ENCODE peak calls at places on chromosome 3, in four cellular contexts. V is stomach, M is psoas muscle, T is fibroblast of pulmonary artery. O is an unnamed sample.

GRCh38 chr3:160981217-160981938 is 123.8 kb downstream of the B3GALNT1 start:
- DNase-seq in V (no peak), M (no peak), T (peak), O (peak)

GRCh38 chr3:45226206-45226915 is at the start of gene TMEM158:
- DNase-seq in V (peak), M (peak), T (peak), O (peak)

GRCh38 chr3:10980216-10980799 is 12.2 kb upstream of the SLC6A1 start:
- DNase-seq in V (no peak), M (no peak), T (no peak), O (no peak)

GRCh38 chr3:109806929-109807328 is 469.6 kb upstream of the DPPA4 start:
- DNase-seq in V (no peak), M (no peak), T (peak), O (peak)

GRCh38 chr3:76646921-76647562 is 392.9 kb upstream of the ROBO2 start:
- DNase-seq in V (no peak), M (no peak), T (no peak), O (no peak)

GRCh38 chr3:33111581-33111980 is 2.2 kb upstream of the CRTAP start:
- DNase-seq in V (no peak), M (no peak), T (no peak), O (no peak)

GRCh38 chr3:355622-356021 is 159.1 kb downstream of the CHL1 start:
- DNase-seq in V (no peak), M (no peak), T (no peak), O (no peak)

GRCh38 chr3:170154569-170155143 is 26.9 kb downstream of the PHC3 start:
- DNase-seq in V (no peak), M (no peak), T (no peak), O (no peak)

GRCh38 chr3:161914703-161915102 is 418.1 kb downstream of the OTOL1 start:
- DNase-seq in V (no peak), M (peak), T (peak), O (peak)

GRCh38 chr3:12194209-12194608 is 35.5 kb upstream of the TIMP4 start:
- DNase-seq in V (no peak), M (no peak), T (peak), O (peak)

GRCh38 chr3:100386437-100387064 is 14.3 kb downstream of the TOMM70 start:
- DNase-seq in V (no peak), M (no peak), T (no peak), O (peak)

GRCh38 chr3:128416578-128417150 is 50.0 kb downstream of the DNAJB8 start:
- DNase-seq in V (peak), M (no peak), T (peak), O (peak)

GRCh38 chr3:61561374-61562041 is at the start of gene PTPRG:
- DNase-seq in V (peak), M (peak), T (peak), O (peak)

GRCh38 chr3:181712505-181713299 is 977 bp downstream of the SOX2 start:
- DNase-seq in V (peak), M (no peak), T (no peak), O (no peak)

GRCh38 chr3:140022061-140022781 is 87.2 kb downstream of the CLSTN2 start:
- DNase-seq in V (no peak), M (peak), T (no peak), O (peak)

GRCh38 chr3:55818485-55818884 is 331.4 kb upstream of the WNT5A start:
- DNase-seq in V (no peak), M (no peak), T (no peak), O (peak)

GRCh38 chr3:115085197-115085865 is 61.8 kb downstream of the ZBTB20 start:
- DNase-seq in V (no peak), M (no peak), T (no peak), O (no peak)

GRCh38 chr3:3665546-3665945 is 133.7 kb upstream of the LRRN1 start:
- DNase-seq in V (no peak), M (no peak), T (no peak), O (no peak)

GRCh38 chr3:12658593-12659058 is 5.3 kb downstream of the RAF1 start:
- DNase-seq in V (no peak), M (no peak), T (peak), O (peak)

GRCh38 chr3:42872718-42873117 is 3.0 kb downstream of the CYP8B1 start:
- DNase-seq in V (no peak), M (no peak), T (no peak), O (no peak)
- H3K4me3 ChIP-seq in V (no peak), M (no peak), T (no peak), O (no peak)

GRCh38 chr3:125166581-125166980 is 46.0 kb downstream of the SLC12A8 start:
- DNase-seq in V (no peak), M (no peak), T (peak), O (no peak)
- TF ChIP-seq CTCF in V (no peak), M (no peak), T (no peak), O (no peak)

GRCh38 chr3:187481426-187481825 is 113.2 kb downstream of the RTP4 start:
- DNase-seq in V (no peak), M (no peak), T (no peak), O (no peak)

GRCh38 chr3:187490366-187490765 is 122.2 kb downstream of the RTP4 start:
- DNase-seq in V (no peak), M (no peak), T (no peak), O (peak)

DNA sequence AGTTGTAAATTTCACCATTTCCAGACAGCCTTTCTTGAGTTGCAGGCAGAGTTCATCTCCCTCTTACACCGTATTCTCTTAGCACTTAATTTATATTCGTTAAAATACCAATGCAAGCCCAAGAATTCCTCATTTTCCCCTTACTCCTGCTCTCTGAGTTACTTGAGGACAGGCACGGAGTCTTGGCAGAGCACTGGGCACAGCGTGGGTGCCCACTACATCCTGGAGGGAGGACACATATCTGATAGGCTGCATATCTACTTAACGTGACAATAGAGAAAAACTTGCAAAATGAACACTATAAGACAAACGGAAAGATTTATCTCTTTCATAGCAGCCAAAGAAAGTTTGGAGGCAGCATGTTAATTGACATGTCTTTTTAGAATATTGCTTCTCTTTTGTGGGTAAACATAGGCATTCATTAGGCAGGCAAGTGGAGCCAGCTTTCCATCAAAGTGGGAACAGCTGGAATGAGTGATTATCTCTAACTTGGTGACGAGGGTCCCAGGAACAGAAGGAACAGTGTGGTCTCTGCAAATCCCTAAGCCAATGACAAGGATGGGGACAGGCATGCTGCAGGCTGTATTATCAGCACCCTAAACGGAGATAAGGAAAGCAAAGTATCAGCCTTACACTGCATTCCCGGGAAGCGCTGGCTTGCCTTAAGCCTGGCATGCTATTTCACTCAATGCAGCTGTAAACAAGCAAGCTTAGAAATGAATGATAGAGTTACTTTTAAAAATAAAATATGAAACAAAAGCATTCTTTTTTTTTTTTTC is 116.6 kb downstream of the RTP4 start:
- DNase-seq in V (no peak), M (no peak), T (no peak), O (no peak)
- H3K4me3 ChIP-seq in V (no peak), M (no peak), T (no peak), O (no peak)

GRCh38 chr3:43765417-43766030 is 74.8 kb downstream of the ABHD5 start:
- DNase-seq in V (no peak), M (peak), T (peak), O (peak)

GRCh38 chr3:43764471-43764870 is 73.7 kb downstream of the ABHD5 start:
- DNase-seq in V (no peak), M (no peak), T (no peak), O (no peak)

GRCh38 chr3:43768594-43768993 is 77.9 kb downstream of the ABHD5 start:
- DNase-seq in V (no peak), M (peak), T (peak), O (peak)

GRCh38 chr3:43769097-43769470 is 78.3 kb downstream of the ABHD5 start:
- DNase-seq in V (no peak), M (no peak), T (no peak), O (no peak)

GRCh38 chr3:43766672-43767465 is 76.1 kb downstream of the ABHD5 start:
- DNase-seq in V (no peak), M (no peak), T (peak), O (peak)
- TF ChIP-seq CTCF in V (no peak), M (no peak), T (no peak), O (no peak)

GRCh38 chr3:141738636-141739363 is 702 bp downstream of the RNF7 start:
- DNase-seq in V (no peak), M (no peak), T (peak), O (peak)

GRCh38 chr3:141737108-141737507 is 990 bp upstream of the RNF7 start:
- DNase-seq in V (no peak), M (no peak), T (no peak), O (no peak)

GRCh38 chr3:141740349-141740748 is 2.3 kb downstream of the RNF7 start:
- DNase-seq in V (no peak), M (no peak), T (no peak), O (no peak)

GRCh38 chr3:141737828-141738635 is at the start of gene RNF7:
- DNase-seq in V (peak), M (peak), T (peak), O (peak)

DNA sequence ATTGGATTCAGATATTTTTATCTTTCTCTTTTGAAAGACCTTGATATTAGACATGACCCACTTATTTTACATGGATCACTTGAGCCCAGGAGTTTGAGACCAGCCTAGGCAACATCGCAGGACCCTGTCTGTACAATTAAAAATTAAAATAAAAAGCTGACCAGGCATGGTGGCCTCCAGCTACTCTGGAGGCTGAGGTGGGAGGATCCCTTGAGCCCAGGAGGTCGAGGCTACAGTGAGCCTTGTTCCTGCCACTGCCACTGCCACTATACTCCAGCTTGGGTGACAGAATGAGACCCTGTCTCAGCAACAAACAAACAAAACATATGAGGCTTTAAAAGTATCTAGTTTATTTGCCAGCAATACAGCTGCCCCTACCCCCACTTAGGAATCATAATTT is 1.6 kb downstream of the RNF7 start:
- DNase-seq in V (no peak), M (no peak), T (no peak), O (no peak)
- H3K4me3 ChIP-seq in V (peak), M (peak), T (peak), O (peak)